ENCODE peak calls at places on chromosomes 1 and 21, in five cellular contexts. T, A, X, V and U are unnamed samples.

GRCh38 chr1:151165281-151165737 is 393 bp downstream of the LYSMD1 start:
- DNase-seq in T (no peak), A (no peak), X (no peak), V (no peak), U (peak)

GRCh38 chr1:209526137-209526536 is 57.4 kb upstream of the CAMK1G start:
- DNase-seq in T (no peak), A (no peak), X (no peak), V (no peak), U (no peak)

GRCh38 chr1:19009882-19010321 is 53.4 kb upstream of the IFFO2 start:
- DNase-seq in T (no peak), A (peak), X (no peak), V (no peak), U (peak)

GRCh38 chr1:117527566-117528102 is 78.2 kb upstream of the TENT5C start:
- DNase-seq in T (no peak), A (no peak), X (no peak), V (no peak), U (peak)

GRCh38 chr1:161511018-161511755 is 5.9 kb downstream of the FCGR2A start:
- DNase-seq in T (no peak), A (no peak), X (no peak), V (no peak), U (no peak)

GRCh38 chr1:76390451-76390850 is 315.9 kb downstream of the ST6GALNAC3 start:
- DNase-seq in T (no peak), A (no peak), X (no peak), V (no peak), U (no peak)

GRCh38 chr1:2603521-2604155 is 17.1 kb downstream of the PRXL2B start:
- DNase-seq in T (no peak), A (no peak), X (no peak), V (peak), U (no peak)

GRCh38 chr1:156625436-156626078 is 6.3 kb downstream of the HAPLN2 start:
- DNase-seq in T (no peak), A (no peak), X (no peak), V (peak), U (peak)

GRCh38 chr1:41792485-41792770 is 126.3 kb downstream of the HIVEP3 start:
- DNase-seq in T (no peak), A (no peak), X (no peak), V (no peak), U (no peak)

GRCh38 chr21:22961248-22961647 is 1963.0 kb downstream of the NCAM2 start:
- DNase-seq in T (no peak), A (no peak), X (no peak), V (no peak), U (no peak)

GRCh38 chr1:9275567-9276034 is 17.1 kb upstream of the SPSB1 start:
- DNase-seq in T (peak), A (peak), X (no peak), V (peak), U (peak)

GRCh38 chr1:70382682-70383081 is 28.2 kb upstream of the ANKRD13C start:
- DNase-seq in T (no peak), A (no peak), X (no peak), V (no peak), U (no peak)

GRCh38 chr1:20921285-20921684 is 134.2 kb upstream of the HP1BP3 start:
- DNase-seq in T (no peak), A (no peak), X (no peak), V (no peak), U (no peak)

GRCh38 chr1:209835782-209836298 is 8.1 kb downstream of the UTP25 start:
- DNase-seq in T (no peak), A (no peak), X (no peak), V (no peak), U (peak)

GRCh38 chr21:26846036-26846931 is 1.1 kb upstream of the ADAMTS1 start:
- DNase-seq in T (no peak), A (no peak), X (peak), V (peak), U (peak)

GRCh38 chr21:28663111-28663693 is 329.5 kb downstream of the LTN1 start:
- DNase-seq in T (no peak), A (no peak), X (no peak), V (no peak), U (no peak)

GRCh38 chr1:87869563-87869962 is 540.9 kb downstream of the LMO4 start:
- DNase-seq in T (no peak), A (no peak), X (no peak), V (no peak), U (peak)

GRCh38 chr1:110136911-110137310 is 13.4 kb upstream of the SLC6A17 start:
- DNase-seq in T (no peak), A (no peak), X (no peak), V (no peak), U (no peak)

GRCh38 chr21:42301371-42302291 is 13.6 kb downstream of the TFF3 start:
- DNase-seq in T (no peak), A (no peak), X (no peak), V (peak), U (no peak)

GRCh38 chr1:235083589-235084323 is 44.9 kb downstream of the TOMM20 start:
- DNase-seq in T (no peak), A (no peak), X (peak), V (peak), U (peak)

GRCh38 chr1:69513621-69514020 is 54.1 kb upstream of the LRRC7 start:
- DNase-seq in T (no peak), A (no peak), X (no peak), V (no peak), U (peak)

GRCh38 chr1:53737648-53738204 is 1.2 kb downstream of the GLIS1 start:
- DNase-seq in T (no peak), A (no peak), X (no peak), V (peak), U (peak)

GRCh38 chr1:211734791-211735190 is 59.4 kb upstream of the NEK2 start:
- DNase-seq in T (no peak), A (no peak), X (no peak), V (no peak), U (no peak)

GRCh38 chr1:214566158-214567104 is 15.0 kb upstream of the PTPN14 start:
- DNase-seq in T (no peak), A (no peak), X (no peak), V (no peak), U (peak)

GRCh38 chr1:62706985-62707745 is 19.0 kb upstream of the DOCK7 start:
- DNase-seq in T (no peak), A (no peak), X (no peak), V (no peak), U (no peak)

GRCh38 chr1:216758182-216758581 is 35.0 kb upstream of the ESRRG start:
- DNase-seq in T (no peak), A (no peak), X (no peak), V (no peak), U (no peak)

GRCh38 chr1:98314591-98314990 is 346.9 kb upstream of the SNX7 start:
- DNase-seq in T (no peak), A (no peak), X (no peak), V (no peak), U (no peak)

GRCh38 chr1:183909672-183910071 is 104.8 kb downstream of the RGL1 start:
- DNase-seq in T (no peak), A (no peak), X (no peak), V (no peak), U (no peak)

GRCh38 chr1:81424056-81424455 is 376.7 kb upstream of the ADGRL2 start:
- DNase-seq in T (no peak), A (no peak), X (no peak), V (no peak), U (peak)

GRCh38 chr1:183543619-183544204 is 46.5 kb downstream of the NCF2 start:
- DNase-seq in T (peak), A (peak), X (no peak), V (no peak), U (peak)

GRCh38 chr1:29786791-29787732 is 550.7 kb downstream of the PTPRU start:
- DNase-seq in T (no peak), A (no peak), X (peak), V (no peak), U (no peak)

GRCh38 chr1:11649624-11650330 is 4.5 kb downstream of the FBXO2 start:
- DNase-seq in T (no peak), A (no peak), X (no peak), V (no peak), U (no peak)
- H3K4me3 ChIP-seq in T (no peak), A (no peak), X (no peak), V (no peak), U (no peak)

DNA sequence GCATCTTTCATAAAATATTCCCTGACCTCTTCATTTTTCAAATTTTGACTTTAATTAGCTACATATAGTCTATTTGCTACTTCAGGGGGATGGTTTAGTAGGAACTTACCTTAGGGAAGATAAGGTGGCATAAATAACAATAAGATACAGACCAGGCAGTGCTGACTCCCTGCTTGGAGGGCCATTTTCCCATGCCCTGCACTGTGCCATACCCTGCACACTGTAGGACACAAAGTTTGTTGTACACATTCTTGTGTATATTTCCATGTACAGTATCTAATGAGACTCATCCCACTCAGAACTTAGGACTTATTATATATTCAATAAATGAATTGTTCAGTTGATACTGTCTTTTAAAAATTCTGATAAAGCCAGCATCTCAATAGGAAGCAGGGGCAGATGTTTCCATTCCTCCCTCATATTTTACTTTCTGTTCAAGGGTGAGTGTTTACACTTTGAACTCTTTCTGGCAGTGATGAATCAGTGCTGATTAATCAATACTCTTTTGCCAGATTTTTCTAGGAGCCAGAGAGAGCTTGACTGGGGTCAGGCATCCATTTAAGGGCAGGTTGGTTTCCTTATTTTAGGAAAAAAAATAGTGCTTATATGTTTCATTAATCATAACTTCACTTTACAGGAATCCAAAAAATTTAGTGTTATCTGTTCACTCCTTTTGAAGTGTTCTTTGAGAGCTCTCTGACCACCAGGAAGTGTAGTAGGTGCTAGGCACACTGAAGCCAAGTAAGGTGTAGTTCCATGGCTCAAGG is 30.6 kb downstream of the MPZL1 start:
- DNase-seq in T (no peak), A (no peak), X (no peak), V (no peak), U (no peak)
- H3K4me3 ChIP-seq in T (peak), A (no peak), X (no peak), V (no peak), U (no peak)

GRCh38 chr21:31731112-31731801 is 661 bp downstream of the SCAF4 start:
- DNase-seq in T (no peak), A (no peak), X (no peak), V (peak), U (no peak)
- H3K4me3 ChIP-seq in T (peak), A (peak), X (peak), V (peak), U (peak)

DNA sequence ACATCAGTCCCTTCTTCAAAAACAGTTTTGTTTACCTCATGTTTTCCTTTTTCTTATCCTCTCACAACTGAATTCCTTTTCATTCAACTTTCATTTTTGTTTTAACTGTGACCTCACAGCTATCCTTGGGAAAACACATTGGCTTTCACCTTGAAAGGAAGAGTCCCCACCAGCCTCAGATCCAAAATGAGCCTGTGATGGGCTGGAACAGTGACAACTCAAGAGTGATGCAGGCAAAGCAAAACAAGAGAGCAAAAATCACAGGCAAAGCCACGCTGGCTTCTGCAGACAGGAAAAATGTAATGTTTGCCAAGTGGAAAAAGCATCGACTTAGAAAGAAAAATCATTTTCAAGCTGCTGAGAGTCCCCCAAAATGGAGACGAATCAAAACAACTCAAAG is 51.0 kb downstream of the ALG14 start:
- DNase-seq in T (no peak), A (no peak), X (no peak), V (no peak), U (peak)
- H3K4me3 ChIP-seq in T (no peak), A (no peak), X (no peak), V (no peak), U (no peak)

GRCh38 chr1:150150511-150151021 is 850 bp downstream of the PLEKHO1 start:
- DNase-seq in T (no peak), A (no peak), X (no peak), V (peak), U (no peak)

GRCh38 chr1:150149490-150150453 is at the start of gene PLEKHO1:
- DNase-seq in T (no peak), A (no peak), X (peak), V (peak), U (peak)

GRCh38 chr1:150152182-150152536 is 2.4 kb downstream of the PLEKHO1 start:
- DNase-seq in T (no peak), A (no peak), X (no peak), V (no peak), U (no peak)

GRCh38 chr1:150152772-150153461 is 3.2 kb downstream of the PLEKHO1 start:
- DNase-seq in T (no peak), A (peak), X (no peak), V (no peak), U (peak)

DNA sequence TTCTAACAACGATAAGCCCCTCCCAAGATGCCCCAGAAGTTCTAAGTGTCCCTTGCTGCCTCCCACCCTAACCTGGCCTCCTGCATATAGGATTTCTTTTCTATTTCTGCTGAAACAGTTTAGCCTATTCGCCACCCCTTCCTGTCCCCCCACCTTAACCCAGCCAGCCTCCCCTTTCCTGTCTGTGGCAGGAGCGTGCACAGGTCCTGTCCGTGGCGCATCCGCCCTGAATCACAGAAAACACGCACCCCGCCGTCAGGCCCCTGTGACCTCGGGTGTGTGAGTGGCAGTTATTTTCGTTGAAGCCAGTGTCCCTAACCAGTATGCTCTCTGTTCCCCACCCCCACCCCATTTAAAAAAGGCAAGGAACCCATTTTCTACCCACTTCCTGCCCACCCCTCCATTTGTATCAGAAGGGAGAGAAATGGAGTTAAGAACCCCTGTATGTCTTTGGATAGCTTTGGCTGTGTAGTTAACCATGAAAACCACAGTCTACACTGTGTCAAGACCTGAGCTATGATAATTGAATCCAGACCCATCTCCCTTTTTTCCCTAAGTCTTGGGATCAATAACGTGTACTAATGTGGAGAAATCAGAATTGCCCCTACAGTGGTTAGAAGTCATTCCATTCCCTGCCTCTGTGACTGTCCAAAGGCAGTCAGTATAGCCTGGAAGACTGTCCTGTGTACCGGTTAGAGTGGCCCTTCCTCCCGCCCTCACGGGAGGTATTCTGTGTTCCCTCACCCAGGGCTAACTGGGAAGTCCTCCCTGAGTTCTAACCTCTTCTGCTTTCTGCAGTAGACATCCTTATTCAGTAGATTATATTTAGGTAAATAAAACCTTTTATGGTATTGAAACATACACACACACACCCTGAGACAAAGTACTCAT is 1.8 kb downstream of the PLEKHO1 start:
- DNase-seq in T (no peak), A (no peak), X (no peak), V (no peak), U (no peak)
- H3K4me3 ChIP-seq in T (peak), A (no peak), X (peak), V (peak), U (peak)

GRCh38 chr1:185053204-185053603 is 7.8 kb downstream of the RNF2 start:
- DNase-seq in T (no peak), A (no peak), X (no peak), V (no peak), U (no peak)

GRCh38 chr1:185050823-185051451 is 5.6 kb downstream of the RNF2 start:
- DNase-seq in T (no peak), A (no peak), X (no peak), V (no peak), U (no peak)

GRCh38 chr1:185058886-185059285 is 13.5 kb downstream of the RNF2 start:
- DNase-seq in T (no peak), A (no peak), X (no peak), V (no peak), U (no peak)

GRCh38 chr1:185058103-185058502 is 12.7 kb downstream of the RNF2 start:
- DNase-seq in T (no peak), A (no peak), X (no peak), V (no peak), U (no peak)

DNA sequence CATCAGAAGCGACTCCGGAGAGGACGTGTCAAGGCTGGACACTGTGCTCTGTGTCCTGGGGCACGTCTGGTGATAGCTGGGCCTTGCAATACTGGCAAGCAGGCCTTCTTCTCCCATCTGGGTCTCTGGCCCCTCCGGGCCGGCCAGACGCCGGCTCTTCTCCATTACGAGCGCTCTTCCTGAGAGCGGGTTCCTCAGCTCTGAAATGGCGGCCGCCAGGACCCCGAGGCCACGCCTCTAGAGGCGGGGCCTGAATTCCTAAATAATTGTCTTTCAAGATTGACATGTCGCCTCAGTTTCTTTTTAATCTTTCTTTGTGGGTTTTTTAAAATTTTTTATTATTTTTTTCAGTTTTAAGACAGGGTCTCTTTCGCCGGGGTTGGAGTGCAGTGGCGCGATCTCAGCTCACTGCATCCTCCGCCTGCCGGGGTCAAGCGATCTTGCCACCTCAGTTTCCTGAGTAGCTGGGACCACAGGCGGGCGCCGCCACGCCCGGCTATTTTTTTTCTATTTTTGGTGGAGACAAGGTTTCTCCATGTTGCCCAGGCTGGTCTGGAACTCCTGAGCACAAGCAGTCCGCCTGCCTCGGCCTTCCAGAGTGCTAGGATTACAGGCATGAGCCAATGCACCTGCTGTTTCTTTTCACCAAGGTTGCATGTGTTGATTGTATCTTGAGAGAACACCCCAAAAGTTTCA is 9.2 kb downstream of the RNF2 start:
- DNase-seq in T (no peak), A (no peak), X (no peak), V (no peak), U (no peak)
- H3K4me3 ChIP-seq in T (no peak), A (no peak), X (no peak), V (no peak), U (no peak)

GRCh38 chr1:17496419-17496818 is 43.1 kb upstream of the ARHGEF10L start:
- DNase-seq in T (no peak), A (no peak), X (no peak), V (no peak), U (no peak)

GRCh38 chr1:17502326-17502778 is 37.1 kb upstream of the ARHGEF10L start:
- DNase-seq in T (peak), A (no peak), X (peak), V (peak), U (peak)

GRCh38 chr1:17494114-17494729 is 45.3 kb upstream of the ARHGEF10L start:
- DNase-seq in T (peak), A (peak), X (peak), V (peak), U (peak)

GRCh38 chr1:17503146-17503545 is 36.4 kb upstream of the ARHGEF10L start:
- DNase-seq in T (no peak), A (no peak), X (no peak), V (no peak), U (no peak)

DNA sequence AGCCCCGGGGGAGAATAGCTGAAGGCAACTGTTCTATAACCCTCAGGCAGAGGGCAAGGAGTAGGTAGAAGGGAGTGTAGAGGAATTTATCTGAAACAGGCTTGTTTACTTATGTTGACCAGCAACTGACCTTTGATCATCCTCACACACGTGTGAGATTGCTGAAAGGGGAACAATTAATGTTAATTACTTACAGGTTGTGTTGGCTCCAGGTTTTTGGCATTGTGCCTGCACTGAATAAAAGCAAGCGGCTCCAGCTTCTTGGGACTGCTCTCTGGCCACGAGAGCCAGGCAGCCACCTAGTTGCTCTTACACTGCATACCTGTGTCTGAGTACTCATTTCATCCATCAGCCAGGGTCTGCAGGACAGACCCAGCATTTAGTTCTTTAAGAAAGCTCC is 41.3 kb upstream of the ARHGEF10L start:
- DNase-seq in T (no peak), A (no peak), X (no peak), V (no peak), U (no peak)
- H3K4me3 ChIP-seq in T (no peak), A (no peak), X (no peak), V (no peak), U (no peak)